ENCODE peak calls at places on chromosomes 12 and 14, in eight cellular contexts. J is choroid plexus epithelial cell, D is myocyte, Y is CMK, Z is nucleus accumbens, V is HFFc6, F is iris pigment epithelial cell, M is ureter. S is an unnamed sample.

GRCh38 chr14:52272375-52272774 is 4.9 kb downstream of the PTGDR start:
- DNase-seq in J (peak; percentile 68), D (peak; percentile 47), Y (no peak), Z (no peak), V (peak; percentile 39), F (peak; percentile 50), M (no peak), S (peak; percentile 59)

GRCh38 chr14:75522224-75522764 is at the start of gene BATF:
- DNase-seq in J (no peak), D (no peak), Y (no peak), Z (no peak), V (no peak), F (no peak), M (peak; percentile 70), S (no peak)

GRCh38 chr14:60356921-60357550 is 108.0 kb downstream of the PPM1A start:
- DNase-seq in J (peak; percentile 27), D (no peak), Y (no peak), Z (no peak), V (no peak), F (no peak), M (no peak), S (no peak)

GRCh38 chr12:14961466-14962155 is at the start of gene ARHGDIB:
- DNase-seq in J (peak; percentile 34), D (no peak), Y (peak; percentile 71), Z (no peak), V (no peak), F (peak; percentile 44), M (peak; percentile 70), S (no peak)

GRCh38 chr12:56773113-56773512 is 10.0 kb downstream of the HSD17B6 start:
- DNase-seq in J (no peak), D (no peak), Y (no peak), Z (no peak), V (no peak), F (no peak), M (no peak), S (no peak)

GRCh38 chr12:93369505-93369904 is 8.2 kb upstream of the NUDT4 start:
- DNase-seq in J (no peak), D (no peak), Y (no peak), Z (no peak), V (no peak), F (no peak), M (no peak), S (no peak)

GRCh38 chr12:25155031-25155576 is 39.9 kb downstream of the DNAI7 start:
- DNase-seq in J (peak; percentile 63), D (peak; percentile 30), Y (no peak), Z (no peak), V (peak; percentile 55), F (peak; percentile 64), M (no peak), S (peak; percentile 91)

GRCh38 chr14:89096946-89097345 is 272.5 kb downstream of the TTC8 start:
- DNase-seq in J (no peak), D (no peak), Y (no peak), Z (no peak), V (no peak), F (no peak), M (no peak), S (no peak)

GRCh38 chr14:57961793-57962075 is 95.8 kb upstream of the SLC35F4 start:
- DNase-seq in J (no peak), D (no peak), Y (no peak), Z (no peak), V (no peak), F (no peak), M (no peak), S (no peak)

GRCh38 chr12:104513681-104514080 is 56.9 kb downstream of the CHST11 start:
- DNase-seq in J (no peak), D (no peak), Y (no peak), Z (no peak), V (no peak), F (no peak), M (no peak), S (peak; percentile 99)

GRCh38 chr12:15851045-15851444 is 31.1 kb upstream of the STRAP start:
- DNase-seq in J (no peak), D (no peak), Y (no peak), Z (no peak), V (no peak), F (no peak), M (no peak), S (no peak)

GRCh38 chr14:34043627-34044372 is 92.9 kb upstream of the EGLN3 start:
- DNase-seq in J (no peak), D (peak; percentile 91), Y (no peak), Z (no peak), V (no peak), F (no peak), M (no peak), S (no peak)

GRCh38 chr12:99093166-99093565 is 448.1 kb downstream of the APAF1 start:
- DNase-seq in J (no peak), D (no peak), Y (no peak), Z (no peak), V (no peak), F (no peak), M (no peak), S (no peak)

GRCh38 chr12:119621878-119622277 is 28.3 kb downstream of the TMEM233 start:
- DNase-seq in J (no peak), D (no peak), Y (no peak), Z (no peak), V (no peak), F (peak; percentile 48), M (no peak), S (no peak)

GRCh38 chr12:10967409-10967808 is 19.3 kb downstream of the TAS2R50 start:
- DNase-seq in J (peak; percentile 61), D (peak; percentile 47), Y (no peak), Z (no peak), V (peak; percentile 68), F (peak; percentile 56), M (no peak), S (peak; percentile 52)

GRCh38 chr12:46219892-46220655 is 48.8 kb downstream of the SLC38A1 start:
- DNase-seq in J (peak; percentile 81), D (peak; percentile 56), Y (no peak), Z (no peak), V (peak; percentile 91), F (peak; percentile 92), M (no peak), S (peak; percentile 48)

GRCh38 chr12:9404031-9404430 is 195.8 kb upstream of the PZP start:
- DNase-seq in J (no peak), D (no peak), Y (no peak), Z (no peak), V (no peak), F (no peak), M (no peak), S (no peak)

GRCh38 chr14:75428230-75429104 is 645 bp downstream of the JDP2 start:
- DNase-seq in J (peak; percentile 22), D (no peak), Y (peak; percentile 26), Z (no peak), V (no peak), F (peak; percentile 40), M (peak; percentile 66), S (peak; percentile 32)

GRCh38 chr12:8018666-8019581 is 13.6 kb upstream of the FOXJ2 start:
- DNase-seq in J (no peak), D (peak; percentile 10), Y (no peak), Z (no peak), V (no peak), F (no peak), M (no peak), S (peak; percentile 16)

GRCh38 chr14:94614802-94615201 is 2.6 kb downstream of the SERPINA3 start:
- DNase-seq in J (no peak), D (no peak), Y (no peak), Z (no peak), V (no peak), F (no peak), M (no peak), S (no peak)

GRCh38 chr14:69005432-69006148 is 26.5 kb upstream of the ACTN1 start:
- DNase-seq in J (peak; percentile 89), D (peak; percentile 86), Y (no peak), Z (no peak), V (peak; percentile 81), F (peak; percentile 95), M (peak; percentile 63), S (peak; percentile 77)

GRCh38 chr12:105235299-105235746 is 651 bp downstream of the APPL2 start:
- DNase-seq in J (no peak), D (no peak), Y (no peak), Z (no peak), V (no peak), F (no peak), M (no peak), S (no peak)

GRCh38 chr12:29051221-29051620 is 97.9 kb upstream of the FAR2 start:
- DNase-seq in J (peak; percentile 55), D (no peak), Y (no peak), Z (no peak), V (no peak), F (peak; percentile 51), M (no peak), S (peak; percentile 49)

GRCh38 chr14:81153187-81153586 is 67.6 kb downstream of the GTF2A1 start:
- DNase-seq in J (no peak), D (no peak), Y (no peak), Z (no peak), V (no peak), F (no peak), M (no peak), S (no peak)

GRCh38 chr14:60092516-60092915 is 793 bp downstream of the PCNX4 start:
- DNase-seq in J (peak; percentile 59), D (peak; percentile 49), Y (no peak), Z (no peak), V (peak; percentile 18), F (peak; percentile 62), M (no peak), S (peak; percentile 57)

S was measured in fibroblast of lung.